ENCODE peak calls at places on chromosomes 7 and 10, in five cellular contexts. L is sigmoid colon, H is breast epithelium, R is HCT116, Q is GM23338. U is an unnamed sample.

GRCh38 chr7:98321301-98321700 is 39.8 kb downstream of the BRI3 start:
- DNase-seq in L (no peak), H (no peak), R (no peak), Q (no peak), U (no peak)

GRCh38 chr7:130894146-130895005 is 160.4 kb upstream of the KLF14 start:
- DNase-seq in L (peak; percentile 78), H (peak; percentile 76), R (peak; percentile 97), Q (no peak), U (peak; percentile 40)

GRCh38 chr7:40680657-40681056 is 545.9 kb downstream of the SUGCT start:
- DNase-seq in L (no peak), H (no peak), R (peak; percentile 34), Q (peak; percentile 74), U (no peak)

GRCh38 chr7:141013345-141013715 is 1.4 kb downstream of the MRPS33 start:
- DNase-seq in L (no peak), H (no peak), R (no peak), Q (no peak), U (no peak)

GRCh38 chr10:17444062-17444714 is 10.2 kb downstream of the ST8SIA6 start:
- DNase-seq in L (no peak), H (no peak), R (no peak), Q (no peak), U (no peak)

GRCh38 chr7:42426163-42426562 is 189.2 kb upstream of the GLI3 start:
- DNase-seq in L (no peak), H (no peak), R (no peak), Q (no peak), U (no peak)

GRCh38 chr10:84541289-84541637 is 212.9 kb downstream of the CCSER2 start:
- DNase-seq in L (no peak), H (no peak), R (no peak), Q (peak; percentile 93), U (no peak)

GRCh38 chr10:33506838-33507661 is 172.6 kb upstream of the NRP1 start:
- DNase-seq in L (no peak), H (no peak), R (no peak), Q (no peak), U (no peak)

GRCh38 chr7:17139081-17139480 is 159.4 kb upstream of the AHR start:
- DNase-seq in L (no peak), H (no peak), R (no peak), Q (no peak), U (no peak)

GRCh38 chr10:12849351-12850181 is 151.9 kb downstream of the CCDC3 start:
- DNase-seq in L (no peak), H (peak; percentile 44), R (no peak), Q (no peak), U (no peak)

GRCh38 chr7:36154255-36155212 is 1.5 kb downstream of the EEPD1 start:
- DNase-seq in L (peak; percentile 75), H (no peak), R (no peak), Q (peak; percentile 8), U (no peak)

GRCh38 chr10:114412907-114413386 is 8.6 kb upstream of the AFAP1L2 start:
- DNase-seq in L (peak; percentile 22), H (no peak), R (peak; percentile 27), Q (no peak), U (no peak)

GRCh38 chr10:98487692-98488091 is 41.0 kb upstream of the HPS1 start:
- DNase-seq in L (no peak), H (no peak), R (peak; percentile 8), Q (no peak), U (no peak)

GRCh38 chr7:112202819-112203218 is 3.4 kb downstream of the DOCK4 start:
- DNase-seq in L (peak; percentile 72), H (peak; percentile 38), R (no peak), Q (no peak), U (no peak)

GRCh38 chr10:82949816-82950575 is 1075.0 kb downstream of the NRG3 start:
- DNase-seq in L (no peak), H (no peak), R (no peak), Q (no peak), U (no peak)

GRCh38 chr7:101352920-101353308 is 9.8 kb upstream of the COL26A1 start:
- DNase-seq in L (no peak), H (no peak), R (no peak), Q (no peak), U (no peak)

GRCh38 chr7:86823769-86824168 is 180.1 kb downstream of the GRM3 start:
- DNase-seq in L (no peak), H (no peak), R (no peak), Q (no peak), U (no peak)

GRCh38 chr10:113004219-113004618 is 54.2 kb downstream of the TCF7L2 start:
- DNase-seq in L (no peak), H (no peak), R (no peak), Q (no peak), U (no peak)

GRCh38 chr10:102676916-102677315 is 32.6 kb downstream of the TRIM8 start:
- DNase-seq in L (peak; percentile 60), H (no peak), R (no peak), Q (no peak), U (no peak)

GRCh38 chr10:4650572-4650971 is 175.4 kb upstream of the AKR1E2 start:
- DNase-seq in L (no peak), H (no peak), R (no peak), Q (no peak), U (no peak)

GRCh38 chr7:32892521-32893224 is 1.1 kb upstream of the KBTBD2 start:
- DNase-seq in L (peak; percentile 76), H (peak; percentile 25), R (peak; percentile 4), Q (peak; percentile 63), U (no peak)

GRCh38 chr7:139896831-139897230 is 67.8 kb downstream of the TBXAS1 start:
- DNase-seq in L (no peak), H (no peak), R (no peak), Q (no peak), U (no peak)

GRCh38 chr7:140267381-140268226 is 90.8 kb upstream of the KDM7A start:
- DNase-seq in L (no peak), H (no peak), R (no peak), Q (no peak), U (no peak)

GRCh38 chr10:84205049-84205852 is 10.9 kb downstream of the CDHR1 start:
- DNase-seq in L (no peak), H (peak; percentile 27), R (peak; percentile 37), Q (peak; percentile 84), U (no peak)

GRCh38 chr10:132152896-132153580 is 33.7 kb upstream of the DPYSL4 start:
- DNase-seq in L (no peak), H (no peak), R (no peak), Q (no peak), U (no peak)

GRCh38 chr10:30166929-30167328 is 107.5 kb upstream of the JCAD start:
- DNase-seq in L (no peak), H (no peak), R (no peak), Q (no peak), U (no peak)

GRCh38 chr10:9579110-9579705 is 1438.5 kb upstream of the CELF2 start:
- DNase-seq in L (no peak), H (no peak), R (no peak), Q (no peak), U (no peak)

GRCh38 chr7:93725954-93726353 is 151.4 kb upstream of the CALCR start:
- DNase-seq in L (no peak), H (no peak), R (no peak), Q (no peak), U (no peak)

GRCh38 chr10:132452651-132453469 is 55.9 kb downstream of the PWWP2B start:
- DNase-seq in L (peak; percentile 92), H (peak; percentile 65), R (no peak), Q (peak; percentile 77), U (no peak)

GRCh38 chr10:74824184-74825032 is 2.0 kb upstream of the KAT6B start:
- DNase-seq in L (no peak), H (no peak), R (no peak), Q (peak; percentile 47), U (no peak)

GRCh38 chr10:43221419-43222293 is 45.2 kb downstream of the RASGEF1A start:
- DNase-seq in L (peak; percentile 45), H (no peak), R (no peak), Q (peak; percentile 79), U (no peak)

GRCh38 chr10:61903184-61903990 is 1.9 kb downstream of the ARID5B start:
- DNase-seq in L (peak; percentile 78), H (peak; percentile 44), R (peak; percentile 42), Q (peak; percentile 79), U (no peak)

GRCh38 chr7:119664601-119665000 is 608.4 kb upstream of the KCND2 start:
- DNase-seq in L (no peak), H (no peak), R (no peak), Q (no peak), U (no peak)

GRCh38 chr10:32332299-32332750 is 14.6 kb downstream of the EPC1 start:
- DNase-seq in L (no peak), H (no peak), R (no peak), Q (no peak), U (no peak)

GRCh38 chr7:156941393-156942182 is 7.9 kb upstream of the NOM1 start:
- DNase-seq in L (no peak), H (no peak), R (no peak), Q (no peak), U (no peak)

GRCh38 chr10:110077436-110078120 is 69.8 kb downstream of the ADD3 start:
- DNase-seq in L (no peak), H (no peak), R (no peak), Q (no peak), U (no peak)

GRCh38 chr7:38846280-38846679 is 62.7 kb downstream of the VPS41 start:
- DNase-seq in L (no peak), H (no peak), R (no peak), Q (no peak), U (no peak)

GRCh38 chr7:152459724-152460251 is 24.0 kb upstream of the KMT2C start:
- DNase-seq in L (no peak), H (no peak), R (no peak), Q (no peak), U (no peak)
- TF ChIP-seq POLR2AphosphoS5 in L (no peak), H (no peak), R (no peak), Q (no peak), U (no peak)

DNA sequence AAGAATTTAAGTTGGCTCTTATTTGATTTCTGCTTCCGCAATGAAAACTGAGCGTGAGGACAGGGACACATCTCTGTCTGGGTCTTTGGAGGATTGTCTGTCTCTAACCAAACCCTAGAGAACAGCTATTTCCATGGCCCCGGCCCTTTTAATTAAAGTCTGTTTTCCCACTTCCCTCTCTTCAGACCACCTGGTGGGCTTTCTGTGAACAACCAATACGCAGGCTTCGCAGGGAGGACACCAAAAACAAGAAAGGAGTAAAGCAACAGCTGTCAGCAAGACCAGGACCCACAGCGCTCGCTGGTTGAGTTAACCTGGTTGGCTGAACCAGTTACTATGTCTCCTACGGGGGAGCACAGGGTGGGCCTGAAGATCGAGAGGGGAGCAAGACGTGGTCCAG is 217.1 kb upstream of the FRMD4A start:
- DNase-seq in L (no peak), H (no peak), R (no peak), Q (peak; percentile 79), U (no peak)
- TF ChIP-seq CTCF in L (no peak), H (no peak), R (peak; percentile 35), Q (peak; percentile 62), U (no peak)

GRCh38 chr7:80942261-80943041 is 23.6 kb upstream of the SEMA3C start:
- DNase-seq in L (peak; percentile 83), H (peak; percentile 81), R (peak; percentile 79), Q (peak; percentile 21), U (no peak)
- TF ChIP-seq POLR2AphosphoS5 in L (peak; percentile 55), H (peak; percentile 59), R (no peak), Q (no peak), U (no peak)

DNA sequence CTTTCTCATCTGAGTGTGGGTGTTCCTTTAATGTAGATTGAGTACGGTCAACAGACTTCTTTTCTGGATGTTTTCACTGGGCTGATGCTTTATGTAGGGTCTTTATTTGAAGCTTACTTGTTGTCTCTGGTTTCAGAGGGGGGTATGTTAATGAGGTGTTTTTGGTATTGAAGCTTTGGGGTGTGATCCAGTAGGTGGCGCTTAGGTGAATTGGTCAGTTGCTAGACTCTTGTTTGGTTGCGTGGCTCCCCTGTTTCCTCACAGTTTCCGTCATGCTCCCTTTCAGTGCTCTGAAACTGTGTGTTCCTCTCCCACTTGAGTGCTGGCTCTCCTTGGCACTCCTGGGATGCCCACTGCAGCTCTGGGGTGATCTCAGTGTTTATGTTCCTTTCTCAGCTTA is 80.8 kb downstream of the FANK1 start:
- DNase-seq in L (no peak), H (no peak), R (peak; percentile 22), Q (peak; percentile 73), U (no peak)
- TF ChIP-seq CTCF in L (no peak), H (no peak), R (peak; percentile 59), Q (peak; percentile 62), U (no peak)